ENCODE peak calls at places on chromosomes 11 and 22, in five cellular contexts. G is heart left ventricle, Y is esophagus squamous epithelium, J is adrenal gland, F is body of pancreas. D is an unnamed sample. For H3K36me3, the result is how much of the 10 kb centered on the place peaks cover.

GRCh38 chr11:117953029-117953671 is 23.9 kb upstream of the TMPRSS13 start:
- DNase-seq in G (no peak), Y (no peak), J (no peak), F (no peak), D (no peak)

GRCh38 chr11:45096636-45097035 is 49.8 kb upstream of the PRDM11 start:
- DNase-seq in G (no peak), Y (no peak), J (peak), F (no peak), D (no peak)

GRCh38 chr22:31872209-31872608 is 72.1 kb upstream of the YWHAH start:
- DNase-seq in G (no peak), Y (no peak), J (peak), F (no peak), D (no peak)

GRCh38 chr22:30574095-30574981 is at the start of gene GAL3ST1:
- DNase-seq in G (no peak), Y (no peak), J (no peak), F (peak), D (no peak)

GRCh38 chr11:112366777-112367176 is 106.1 kb upstream of the PLET1 start:
- DNase-seq in G (no peak), Y (no peak), J (no peak), F (no peak), D (no peak)

GRCh38 chr22:44996648-44997047 is 13.2 kb downstream of the PHF21B start:
- DNase-seq in G (no peak), Y (no peak), J (no peak), F (no peak), D (no peak)

GRCh38 chr22:25546751-25547150 is 17.7 kb upstream of the GRK3 start:
- DNase-seq in G (no peak), Y (no peak), J (no peak), F (no peak), D (no peak)

GRCh38 chr22:30386608-30386959 is 627 bp downstream of the RNF215 start:
- DNase-seq in G (no peak), Y (no peak), J (no peak), F (no peak), D (no peak)

GRCh38 chr22:29979645-29980303 is 96.8 kb downstream of the MTMR3 start:
- DNase-seq in G (no peak), Y (no peak), J (no peak), F (no peak), D (no peak)

GRCh38 chr11:76666408-76666807 is 4.1 kb downstream of the LRRC32 start:
- DNase-seq in G (peak), Y (no peak), J (peak), F (no peak), D (no peak)

GRCh38 chr22:30609260-30610185 is 2.5 kb downstream of the TCN2 start:
- DNase-seq in G (no peak), Y (no peak), J (peak), F (no peak), D (peak)

GRCh38 chr11:94583885-94584500 is 16.8 kb downstream of the PIWIL4 start:
- DNase-seq in G (no peak), Y (no peak), J (no peak), F (no peak), D (peak)

GRCh38 chr22:40009231-40009769 is 14.5 kb downstream of the FAM83F start:
- DNase-seq in G (no peak), Y (no peak), J (no peak), F (no peak), D (no peak)

GRCh38 chr11:118353084-118353710 is 6.2 kb upstream of the UBE4A start:
- DNase-seq in G (no peak), Y (no peak), J (no peak), F (no peak), D (peak)

GRCh38 chr11:61065955-61066638 is 36.2 kb upstream of the CD5 start:
- DNase-seq in G (no peak), Y (no peak), J (peak), F (peak), D (no peak)

GRCh38 chr11:124170801-124171586 is 12.2 kb upstream of the OR10D3 start:
- DNase-seq in G (peak), Y (no peak), J (no peak), F (no peak), D (no peak)

GRCh38 chr11:3753110-3753509 is 44.2 kb downstream of the NUP98 start:
- DNase-seq in G (no peak), Y (no peak), J (no peak), F (no peak), D (no peak)

GRCh38 chr11:74819400-74819799 is 70.8 kb downstream of the RNF169 start:
- DNase-seq in G (no peak), Y (no peak), J (no peak), F (no peak), D (no peak)

GRCh38 chr11:60872124-60872951 is 5.0 kb downstream of the ZP1 start:
- DNase-seq in G (no peak), Y (no peak), J (peak), F (no peak), D (peak)

GRCh38 chr11:607971-608659 is 7.6 kb downstream of the IRF7 start:
- DNase-seq in G (peak), Y (no peak), J (peak), F (no peak), D (no peak)

GRCh38 chr11:133318221-133318620 is 214.1 kb downstream of the OPCML start:
- DNase-seq in G (no peak), Y (no peak), J (no peak), F (no peak), D (no peak)

GRCh38 chr22:24803064-24803542 is 2.9 kb upstream of the SGSM1 start:
- DNase-seq in G (no peak), Y (no peak), J (peak), F (peak), D (peak)

GRCh38 chr11:14625804-14626203 is 17.8 kb upstream of the PDE3B start:
- DNase-seq in G (no peak), Y (no peak), J (no peak), F (no peak), D (no peak)

GRCh38 chr22:17842386-17842785 is 68.1 kb upstream of the BID start:
- DNase-seq in G (no peak), Y (no peak), J (peak), F (no peak), D (no peak)

GRCh38 chr11:13949876-13950275 is 12.6 kb upstream of the SPON1 start:
- DNase-seq in G (no peak), Y (no peak), J (no peak), F (no peak), D (peak)

GRCh38 chr11:1254086-1254648 is 31.3 kb downstream of the MUC5B start:
- DNase-seq in G (peak), Y (no peak), J (no peak), F (no peak), D (no peak)

GRCh38 chr11:13008625-13009475 is at the start of gene RASSF10:
- DNase-seq in G (peak), Y (no peak), J (no peak), F (peak), D (peak)

GRCh38 chr22:24977370-24978230 is 25.1 kb downstream of the KIAA1671 start:
- DNase-seq in G (peak), Y (no peak), J (peak), F (no peak), D (peak)

GRCh38 chr11:34281256-34281655 is 76.6 kb downstream of the ABTB2 start:
- DNase-seq in G (no peak), Y (no peak), J (no peak), F (no peak), D (no peak)

GRCh38 chr22:43861529-43861928 is 784 bp downstream of the SULT4A1 start:
- DNase-seq in G (no peak), Y (no peak), J (peak), F (no peak), D (no peak)

GRCh38 chr22:46860562-46860961 is 98.1 kb downstream of the TBC1D22A start:
- DNase-seq in G (no peak), Y (no peak), J (no peak), F (no peak), D (no peak)

GRCh38 chr22:46861468-46861867 is 99.0 kb downstream of the TBC1D22A start:
- DNase-seq in G (no peak), Y (no peak), J (no peak), F (no peak), D (no peak)

GRCh38 chr22:46863794-46864193 is 101.3 kb downstream of the TBC1D22A start:
- DNase-seq in G (no peak), Y (no peak), J (peak), F (no peak), D (no peak)

GRCh38 chr22:46862418-46863324 is 100.2 kb downstream of the TBC1D22A start:
- DNase-seq in G (no peak), Y (no peak), J (no peak), F (no peak), D (no peak)

DNA sequence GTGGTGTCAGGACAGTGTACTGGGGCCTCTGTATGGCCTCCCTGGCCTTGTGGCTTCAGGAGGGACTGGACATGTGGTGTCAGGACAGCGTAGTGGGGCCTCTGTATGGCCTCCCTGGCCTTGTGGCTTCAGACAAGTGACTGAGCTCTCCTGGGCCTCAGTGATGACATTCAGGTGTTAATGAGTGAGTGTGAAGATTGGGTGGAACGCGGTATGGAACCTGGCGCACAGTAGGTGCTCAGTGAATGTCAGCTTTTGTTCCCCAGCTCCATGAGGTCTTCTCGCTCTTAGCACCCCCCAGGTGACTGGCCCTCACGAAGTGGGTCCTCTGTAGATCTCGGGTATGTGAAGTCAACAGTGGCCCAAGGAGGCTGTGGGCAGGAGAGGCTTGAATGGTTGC is 99.5 kb downstream of the TBC1D22A start:
- DNase-seq in G (no peak), Y (no peak), J (no peak), F (no peak), D (no peak)
- TF ChIP-seq CTCF in G (no peak), Y (no peak), J (no peak), F (no peak), D (no peak)

DNA sequence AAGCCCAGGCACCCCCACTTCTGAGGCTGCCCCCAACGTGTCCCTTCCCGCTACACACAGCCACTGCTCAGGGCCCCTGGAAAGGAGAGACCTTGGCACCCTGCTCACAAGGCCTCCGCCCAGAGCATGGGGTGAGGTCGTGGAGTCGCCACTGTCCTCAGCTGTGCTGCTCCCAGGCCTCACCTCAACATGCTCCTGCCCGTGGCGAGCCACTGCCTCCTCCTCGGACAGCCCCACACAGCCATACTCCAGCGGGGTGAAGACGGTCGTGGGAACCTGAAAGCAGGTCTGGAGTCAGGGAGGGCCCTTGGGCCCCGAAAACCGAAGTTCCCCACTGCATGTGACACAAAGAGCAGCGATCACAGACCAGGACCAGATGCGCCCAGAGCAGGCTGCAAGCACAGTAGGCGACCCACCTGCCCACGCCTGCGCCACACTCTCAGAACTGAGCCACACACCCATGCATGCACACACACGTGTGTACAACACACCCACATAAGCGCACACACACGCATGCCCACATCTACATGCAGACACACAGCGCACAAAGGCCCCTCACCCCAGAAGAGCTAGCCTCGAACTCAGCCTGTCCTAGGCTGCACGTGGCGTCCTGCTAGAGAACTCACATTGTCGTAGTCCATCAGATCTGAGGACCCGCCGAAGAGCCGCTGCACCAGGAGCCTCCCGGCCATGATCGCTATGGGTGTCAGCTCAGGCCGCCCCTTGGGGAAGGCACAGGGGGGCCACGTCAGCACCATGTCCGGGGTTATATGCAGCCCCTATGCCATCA is 25.5 kb upstream of the GNB1L start:
- DNase-seq in G (peak), Y (no peak), J (no peak), F (peak), D (no peak)
- H3K4me3 ChIP-seq in G (no peak), Y (no peak), J (no peak), F (no peak), D (no peak)

GRCh38 chr11:72005347-72006260 is 6.9 kb downstream of the IL18BP start:
- DNase-seq in G (no peak), Y (no peak), J (no peak), F (no peak), D (no peak)

GRCh38 chr11:72004515-72005346 is 6.0 kb downstream of the IL18BP start:
- DNase-seq in G (no peak), Y (no peak), J (peak), F (no peak), D (no peak)

GRCh38 chr11:72002841-72003775 is 4.4 kb downstream of the IL18BP start:
- DNase-seq in G (no peak), Y (no peak), J (peak), F (no peak), D (no peak)

GRCh38 chr11:72001834-72002591 is 3.3 kb downstream of the IL18BP start:
- DNase-seq in G (no peak), Y (no peak), J (peak), F (no peak), D (no peak)

GRCh38 chr11:72003776-72004171 is 5.1 kb downstream of the IL18BP start:
- DNase-seq in G (no peak), Y (no peak), J (peak), F (no peak), D (no peak)
- H3K36me3 ChIP-seq in G (half or more), Y (half or more), J (half or more), F (half or more), D (under half)

GRCh38 chr22:23754980-23755636 is 883 bp upstream of the VPREB3 start:
- DNase-seq in G (no peak), Y (no peak), J (no peak), F (no peak), D (no peak)
- TF ChIP-seq CTCF in G (no peak), Y (no peak), J (no peak), F (no peak), D (no peak)